ENCODE peak calls at places on chromosomes 4 and X, in four cellular contexts. Y, R, J and T are unnamed samples. For H3K36me3, the result is how much of the 10 kb centered on the place peaks cover.

GRCh38 chrX:13685126-13685763 is 3.7 kb upstream of the RAB9A start:
- DNase-seq in R (no peak), J (no peak), Y (no peak), T (no peak)

GRCh38 chrX:80808160-80808735 is 1.4 kb downstream of the BRWD3 start:
- DNase-seq in R (peak), J (peak), Y (peak), T (no peak)

GRCh38 chrX:2548731-2549423 is 48.1 kb upstream of the DHRSX start:
- DNase-seq in J (no peak), R (no peak), Y (no peak), T (no peak)

GRCh38 chr4:74287164-74287563 is 21.1 kb upstream of the EPGN start:
- DNase-seq in J (no peak), R (no peak), Y (no peak), T (no peak)

GRCh38 chr4:149706942-149707341 is 108.7 kb downstream of the IQCM start:
- DNase-seq in J (no peak), R (no peak), Y (no peak), T (no peak)

GRCh38 chr4:174278467-174278866 is 5.0 kb downstream of the FBXO8 start:
- DNase-seq in R (no peak), Y (no peak), J (no peak), T (no peak)

GRCh38 chr4:40307627-40308497 is 27.3 kb upstream of the CHRNA9 start:
- DNase-seq in R (no peak), Y (peak), J (no peak), T (no peak)

GRCh38 chrX:110167952-110168451 is 149.9 kb downstream of the AMMECR1 start:
- DNase-seq in R (no peak), Y (peak), J (no peak), T (no peak)

GRCh38 chrX:18886344-18887161 is 97.4 kb downstream of the PHKA2 start:
- DNase-seq in R (peak), J (peak), Y (peak), T (peak)

GRCh38 chrX:93322110-93322509 is 351.3 kb downstream of the NAP1L3 start:
- DNase-seq in R (no peak), Y (no peak), J (no peak), T (no peak)

GRCh38 chrX:3252744-3253143 is 93.7 kb downstream of the MXRA5 start:
- DNase-seq in R (no peak), J (no peak), Y (no peak), T (no peak)

GRCh38 chr4:128688846-128689467 is 120.5 kb upstream of the JADE1 start:
- DNase-seq in R (no peak), J (no peak), Y (no peak), T (no peak)

GRCh38 chr4:100790838-100791615 is 273.2 kb upstream of the EMCN start:
- DNase-seq in J (no peak), Y (no peak), R (no peak), T (no peak)

GRCh38 chr4:159103406-159104131 is 690 bp downstream of the RAPGEF2 start:
- DNase-seq in J (no peak), Y (peak), R (no peak), T (no peak)

GRCh38 chr4:133190098-133190497 is 41.0 kb downstream of the PCDH10 start:
- DNase-seq in Y (no peak), J (no peak), R (no peak), T (no peak)
- TF ChIP-seq TCF7L2 in Y (no peak), J (no peak), R (no peak), T (no peak)

DNA sequence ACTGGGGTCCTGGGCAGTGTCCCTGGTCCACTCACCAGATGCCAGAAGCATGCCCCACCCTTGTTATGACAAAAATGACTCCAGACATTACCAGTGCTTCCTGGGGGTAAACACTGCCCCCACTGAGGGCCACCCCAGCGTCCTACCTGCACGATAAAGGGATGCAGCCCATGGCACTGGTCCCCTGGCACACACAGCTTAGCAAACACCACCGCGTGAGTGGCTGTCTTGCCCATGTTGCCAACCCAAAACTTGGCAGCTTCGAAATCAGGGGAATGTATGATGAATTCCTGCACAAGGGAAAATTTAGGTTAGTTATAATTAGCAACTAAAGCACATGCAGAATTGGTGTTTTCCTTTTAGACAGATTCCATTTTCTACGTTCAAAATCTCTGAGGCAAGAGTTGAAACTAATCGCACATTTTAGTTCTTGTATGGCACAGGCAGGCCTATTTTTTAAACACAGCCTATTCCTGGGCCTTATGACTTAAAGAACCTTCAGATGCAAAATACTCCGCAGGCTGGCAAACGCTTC is 30.4 kb downstream of the ACOX3 start:
- DNase-seq in R (no peak), J (no peak), Y (no peak), T (no peak)
- H3K36me3 ChIP-seq in R (under half), J (under half), Y (under half), T (under half)

GRCh38 chr4:114879916-114880315 is 233.5 kb downstream of the NDST4 start:
- DNase-seq in Y (no peak), J (no peak), R (no peak), T (no peak)
- TF ChIP-seq POLR2AphosphoS5 in Y (no peak), J (no peak), R (no peak), T (no peak)

DNA sequence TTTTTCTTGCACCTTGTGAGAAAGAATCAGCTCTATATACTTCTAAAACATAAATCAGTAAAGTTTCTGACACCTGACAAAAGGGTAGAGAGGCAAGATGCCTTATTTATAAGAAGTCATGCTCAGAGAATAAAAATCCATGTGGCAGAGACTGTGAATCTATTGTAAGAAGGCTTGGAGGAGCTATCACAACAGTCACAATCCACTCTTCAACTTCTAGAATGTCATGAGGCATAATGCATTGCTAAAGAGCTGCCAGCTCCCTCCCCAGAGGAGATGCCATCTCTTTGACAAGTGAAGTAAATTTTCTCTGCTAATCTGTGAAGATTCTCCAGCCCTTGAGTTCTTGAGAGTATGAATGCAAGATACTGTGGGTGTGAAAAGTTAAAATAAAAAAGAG is 971.2 kb upstream of the IGFBP7 start:
- DNase-seq in J (no peak), Y (no peak), R (no peak), T (no peak)
- TF ChIP-seq TCF7L2 in J (no peak), Y (no peak), R (no peak), T (no peak)